ENCODE peak calls at places on chromosomes 12 and 14, in nine cellular contexts. One of them, this sample, is unnamed.

GRCh38 chr12:32083489-32083888 is 23.2 kb upstream of the BICD1 start:
- DNase-seq in amygdala: no peak
- DNase-seq in occipital lobe: no peak
- DNase-seq in kidney glomerular epithelial cell: peak; percentile 26
- DNase-seq in DMS 273 treated with DMSO at 0.1 percent for 48 hours: no peak
- DNase-seq in activated B cell treated with CpG ODN at 0.5 μM for 24 hours: no peak
- DNase-seq in coronary artery: no peak
- DNase-seq in COR-L47: no peak
- DNase-seq in PC-3: peak; percentile 59
- DNase-seq in this sample: no peak

GRCh38 chr12:68446379-68446778 is 114.2 kb upstream of the MDM1 start:
- DNase-seq in amygdala: no peak
- DNase-seq in occipital lobe: no peak
- DNase-seq in kidney glomerular epithelial cell: no peak
- DNase-seq in DMS 273 treated with DMSO at 0.1 percent for 48 hours: no peak
- DNase-seq in activated B cell treated with CpG ODN at 0.5 μM for 24 hours: no peak
- DNase-seq in coronary artery: no peak
- DNase-seq in COR-L47: no peak
- DNase-seq in PC-3: no peak
- DNase-seq in this sample: no peak

GRCh38 chr12:115174928-115175327 is 491.0 kb upstream of the TBX3 start:
- DNase-seq in amygdala: no peak
- DNase-seq in occipital lobe: no peak
- DNase-seq in kidney glomerular epithelial cell: no peak
- DNase-seq in DMS 273 treated with DMSO at 0.1 percent for 48 hours: no peak
- DNase-seq in activated B cell treated with CpG ODN at 0.5 μM for 24 hours: no peak
- DNase-seq in coronary artery: no peak
- DNase-seq in COR-L47: no peak
- DNase-seq in PC-3: no peak
- DNase-seq in this sample: no peak

GRCh38 chr14:96851694-96852381 is 54.7 kb downstream of the VRK1 start:
- DNase-seq in amygdala: no peak
- DNase-seq in occipital lobe: no peak
- DNase-seq in kidney glomerular epithelial cell: no peak
- DNase-seq in DMS 273 treated with DMSO at 0.1 percent for 48 hours: no peak
- DNase-seq in activated B cell treated with CpG ODN at 0.5 μM for 24 hours: no peak
- DNase-seq in coronary artery: no peak
- DNase-seq in COR-L47: no peak
- DNase-seq in PC-3: peak; percentile 19
- DNase-seq in this sample: no peak

GRCh38 chr12:80821513-80822000 is 104.8 kb downstream of the MYF5 start:
- DNase-seq in amygdala: no peak
- DNase-seq in occipital lobe: no peak
- DNase-seq in kidney glomerular epithelial cell: no peak
- DNase-seq in DMS 273 treated with DMSO at 0.1 percent for 48 hours: no peak
- DNase-seq in activated B cell treated with CpG ODN at 0.5 μM for 24 hours: no peak
- DNase-seq in coronary artery: no peak
- DNase-seq in COR-L47: peak; percentile 8
- DNase-seq in PC-3: no peak
- DNase-seq in this sample: no peak

GRCh38 chr12:106128526-106129430 is 10.0 kb downstream of the NUAK1 start:
- DNase-seq in amygdala: no peak
- DNase-seq in occipital lobe: no peak
- DNase-seq in kidney glomerular epithelial cell: no peak
- DNase-seq in DMS 273 treated with DMSO at 0.1 percent for 48 hours: no peak
- DNase-seq in activated B cell treated with CpG ODN at 0.5 μM for 24 hours: no peak
- DNase-seq in coronary artery: no peak
- DNase-seq in COR-L47: no peak
- DNase-seq in PC-3: no peak
- DNase-seq in this sample: no peak

GRCh38 chr12:75656650-75657049 is 145.2 kb upstream of the KRR1 start:
- DNase-seq in amygdala: no peak
- DNase-seq in occipital lobe: no peak
- DNase-seq in kidney glomerular epithelial cell: peak; percentile 37
- DNase-seq in DMS 273 treated with DMSO at 0.1 percent for 48 hours: no peak
- DNase-seq in activated B cell treated with CpG ODN at 0.5 μM for 24 hours: no peak
- DNase-seq in coronary artery: no peak
- DNase-seq in COR-L47: no peak
- DNase-seq in PC-3: peak; percentile 88
- DNase-seq in this sample: no peak

GRCh38 chr12:29962276-29963035 is 178.7 kb upstream of the TMTC1 start:
- DNase-seq in amygdala: no peak
- DNase-seq in occipital lobe: no peak
- DNase-seq in kidney glomerular epithelial cell: no peak
- DNase-seq in DMS 273 treated with DMSO at 0.1 percent for 48 hours: no peak
- DNase-seq in activated B cell treated with CpG ODN at 0.5 μM for 24 hours: no peak
- DNase-seq in coronary artery: no peak
- DNase-seq in COR-L47: no peak
- DNase-seq in PC-3: no peak
- DNase-seq in this sample: no peak

GRCh38 chr12:50932787-50933280 is 19.5 kb upstream of the HIGD1C start:
- DNase-seq in amygdala: no peak
- DNase-seq in occipital lobe: no peak
- DNase-seq in kidney glomerular epithelial cell: no peak
- DNase-seq in DMS 273 treated with DMSO at 0.1 percent for 48 hours: no peak
- DNase-seq in activated B cell treated with CpG ODN at 0.5 μM for 24 hours: no peak
- DNase-seq in coronary artery: no peak
- DNase-seq in COR-L47: no peak
- DNase-seq in PC-3: no peak
- DNase-seq in this sample: no peak

GRCh38 chr14:75631453-75631831 is 29.2 kb downstream of the ERG28 start:
- DNase-seq in amygdala: no peak
- DNase-seq in occipital lobe: no peak
- DNase-seq in kidney glomerular epithelial cell: peak; percentile 87
- DNase-seq in DMS 273 treated with DMSO at 0.1 percent for 48 hours: no peak
- DNase-seq in activated B cell treated with CpG ODN at 0.5 μM for 24 hours: no peak
- DNase-seq in coronary artery: no peak
- DNase-seq in COR-L47: no peak
- DNase-seq in PC-3: no peak
- DNase-seq in this sample: no peak

GRCh38 chr12:100123316-100124095 is 19.2 kb downstream of the BLTP3B start:
- DNase-seq in amygdala: no peak
- DNase-seq in occipital lobe: no peak
- DNase-seq in kidney glomerular epithelial cell: no peak
- DNase-seq in DMS 273 treated with DMSO at 0.1 percent for 48 hours: no peak
- DNase-seq in activated B cell treated with CpG ODN at 0.5 μM for 24 hours: no peak
- DNase-seq in coronary artery: no peak
- DNase-seq in COR-L47: no peak
- DNase-seq in PC-3: no peak
- DNase-seq in this sample: no peak

GRCh38 chr12:105681341-105681740 is 350.9 kb downstream of the C12orf75 start:
- DNase-seq in amygdala: no peak
- DNase-seq in occipital lobe: no peak
- DNase-seq in kidney glomerular epithelial cell: no peak
- DNase-seq in DMS 273 treated with DMSO at 0.1 percent for 48 hours: no peak
- DNase-seq in activated B cell treated with CpG ODN at 0.5 μM for 24 hours: no peak
- DNase-seq in coronary artery: no peak
- DNase-seq in COR-L47: no peak
- DNase-seq in PC-3: no peak
- DNase-seq in this sample: no peak

GRCh38 chr12:130334937-130335336 is 2.8 kb upstream of the PIWIL1 start:
- DNase-seq in amygdala: no peak
- DNase-seq in occipital lobe: peak; percentile 20
- DNase-seq in kidney glomerular epithelial cell: no peak
- DNase-seq in DMS 273 treated with DMSO at 0.1 percent for 48 hours: no peak
- DNase-seq in activated B cell treated with CpG ODN at 0.5 μM for 24 hours: no peak
- DNase-seq in coronary artery: no peak
- DNase-seq in COR-L47: no peak
- DNase-seq in PC-3: no peak
- DNase-seq in this sample: no peak

GRCh38 chr14:78721756-78722455 is 551.7 kb downstream of the NRXN3 start:
- DNase-seq in amygdala: no peak
- DNase-seq in occipital lobe: no peak
- DNase-seq in kidney glomerular epithelial cell: no peak
- DNase-seq in DMS 273 treated with DMSO at 0.1 percent for 48 hours: no peak
- DNase-seq in activated B cell treated with CpG ODN at 0.5 μM for 24 hours: no peak
- DNase-seq in coronary artery: no peak
- DNase-seq in COR-L47: no peak
- DNase-seq in PC-3: no peak
- DNase-seq in this sample: no peak

GRCh38 chr12:87302126-87302732 is 727.0 kb downstream of the C12orf50 start:
- DNase-seq in amygdala: no peak
- DNase-seq in occipital lobe: no peak
- DNase-seq in kidney glomerular epithelial cell: no peak
- DNase-seq in DMS 273 treated with DMSO at 0.1 percent for 48 hours: no peak
- DNase-seq in activated B cell treated with CpG ODN at 0.5 μM for 24 hours: no peak
- DNase-seq in coronary artery: no peak
- DNase-seq in COR-L47: no peak
- DNase-seq in PC-3: no peak
- DNase-seq in this sample: no peak

GRCh38 chr12:106301611-106302321 is 767 bp upstream of the TCP11L2 start:
- DNase-seq in amygdala: peak; percentile 18
- DNase-seq in occipital lobe: peak; percentile 19
- DNase-seq in kidney glomerular epithelial cell: no peak
- DNase-seq in DMS 273 treated with DMSO at 0.1 percent for 48 hours: peak; percentile 89
- DNase-seq in activated B cell treated with CpG ODN at 0.5 μM for 24 hours: peak; percentile 70
- DNase-seq in coronary artery: peak; percentile 88
- DNase-seq in COR-L47: peak; percentile 67
- DNase-seq in PC-3: peak; percentile 93
- DNase-seq in this sample: no peak

GRCh38 chr12:1691123-1692007 is 495 bp downstream of the ADIPOR2 start:
- DNase-seq in amygdala: no peak
- DNase-seq in occipital lobe: no peak
- DNase-seq in kidney glomerular epithelial cell: no peak
- DNase-seq in DMS 273 treated with DMSO at 0.1 percent for 48 hours: no peak
- DNase-seq in activated B cell treated with CpG ODN at 0.5 μM for 24 hours: no peak
- DNase-seq in coronary artery: no peak
- DNase-seq in COR-L47: no peak
- DNase-seq in PC-3: peak; percentile 24
- DNase-seq in this sample: no peak

GRCh38 chr14:101844752-101845151 is 83.2 kb downstream of the PPP2R5C start:
- DNase-seq in amygdala: no peak
- DNase-seq in occipital lobe: no peak
- DNase-seq in kidney glomerular epithelial cell: no peak
- DNase-seq in DMS 273 treated with DMSO at 0.1 percent for 48 hours: no peak
- DNase-seq in activated B cell treated with CpG ODN at 0.5 μM for 24 hours: no peak
- DNase-seq in coronary artery: no peak
- DNase-seq in COR-L47: no peak
- DNase-seq in PC-3: no peak
- DNase-seq in this sample: no peak

GRCh38 chr12:49533331-49533730 is 5.5 kb upstream of the KCNH3 start:
- DNase-seq in amygdala: no peak
- DNase-seq in occipital lobe: no peak
- DNase-seq in kidney glomerular epithelial cell: no peak
- DNase-seq in DMS 273 treated with DMSO at 0.1 percent for 48 hours: no peak
- DNase-seq in activated B cell treated with CpG ODN at 0.5 μM for 24 hours: no peak
- DNase-seq in coronary artery: no peak
- DNase-seq in COR-L47: no peak
- DNase-seq in PC-3: no peak
- DNase-seq in this sample: no peak

GRCh38 chr14:104076743-104077142 is 8.8 kb upstream of the ASPG start:
- DNase-seq in amygdala: no peak
- DNase-seq in occipital lobe: no peak
- DNase-seq in kidney glomerular epithelial cell: no peak
- DNase-seq in DMS 273 treated with DMSO at 0.1 percent for 48 hours: no peak
- DNase-seq in activated B cell treated with CpG ODN at 0.5 μM for 24 hours: no peak
- DNase-seq in coronary artery: no peak
- DNase-seq in COR-L47: no peak
- DNase-seq in PC-3: no peak
- DNase-seq in this sample: no peak

GRCh38 chr14:65958664-65959562 is 527.3 kb upstream of the CCDC196 start:
- DNase-seq in amygdala: no peak
- DNase-seq in occipital lobe: no peak
- DNase-seq in kidney glomerular epithelial cell: peak; percentile 36
- DNase-seq in DMS 273 treated with DMSO at 0.1 percent for 48 hours: peak; percentile 18
- DNase-seq in activated B cell treated with CpG ODN at 0.5 μM for 24 hours: no peak
- DNase-seq in coronary artery: no peak
- DNase-seq in COR-L47: peak; percentile 20
- DNase-seq in PC-3: peak; percentile 55
- DNase-seq in this sample: no peak

GRCh38 chr12:45687081-45688015 is 42.2 kb upstream of the ARID2 start:
- DNase-seq in amygdala: no peak
- DNase-seq in occipital lobe: no peak
- DNase-seq in kidney glomerular epithelial cell: no peak
- DNase-seq in DMS 273 treated with DMSO at 0.1 percent for 48 hours: no peak
- DNase-seq in activated B cell treated with CpG ODN at 0.5 μM for 24 hours: no peak
- DNase-seq in coronary artery: no peak
- DNase-seq in COR-L47: no peak
- DNase-seq in PC-3: no peak
- DNase-seq in this sample: no peak

GRCh38 chr12:80187660-80188090 is 88.3 kb downstream of the OTOGL start:
- DNase-seq in amygdala: no peak
- DNase-seq in occipital lobe: no peak
- DNase-seq in kidney glomerular epithelial cell: no peak
- DNase-seq in DMS 273 treated with DMSO at 0.1 percent for 48 hours: peak; percentile 15
- DNase-seq in activated B cell treated with CpG ODN at 0.5 μM for 24 hours: no peak
- DNase-seq in coronary artery: no peak
- DNase-seq in COR-L47: peak; percentile 81
- DNase-seq in PC-3: peak; percentile 67
- DNase-seq in this sample: no peak

GRCh38 chr12:46556105-46556559 is 183.6 kb upstream of the SLC38A2 start:
- DNase-seq in amygdala: no peak
- DNase-seq in occipital lobe: no peak
- DNase-seq in kidney glomerular epithelial cell: peak; percentile 90
- DNase-seq in DMS 273 treated with DMSO at 0.1 percent for 48 hours: peak; percentile 10
- DNase-seq in activated B cell treated with CpG ODN at 0.5 μM for 24 hours: no peak
- DNase-seq in coronary artery: no peak
- DNase-seq in COR-L47: no peak
- DNase-seq in PC-3: peak; percentile 93
- DNase-seq in this sample: no peak

GRCh38 chr14:74407801-74408154 is 18.2 kb downstream of the SYNDIG1L start:
- DNase-seq in amygdala: no peak
- DNase-seq in occipital lobe: no peak
- DNase-seq in kidney glomerular epithelial cell: no peak
- DNase-seq in DMS 273 treated with DMSO at 0.1 percent for 48 hours: no peak
- DNase-seq in activated B cell treated with CpG ODN at 0.5 μM for 24 hours: no peak
- DNase-seq in coronary artery: no peak
- DNase-seq in COR-L47: no peak
- DNase-seq in PC-3: no peak
- DNase-seq in this sample: no peak

This sample was measured in cortex of kidney.